ENCODE peak calls at places on chromosomes 6 and 20, in four cellular contexts. Q, N, H and K are unnamed samples.

GRCh38 chr6:166629628-166630027 is 2.6 kb upstream of the RPS6KA2 start:
- DNase-seq in Q (peak; percentile 80), N (no peak), H (no peak), K (no peak)

GRCh38 chr6:53111865-53112264 is 36.8 kb downstream of the GCM1 start:
- DNase-seq in Q (no peak), N (no peak), H (no peak), K (no peak)

GRCh38 chr6:33826537-33826936 is 22.7 kb upstream of the MLN start:
- DNase-seq in Q (no peak), N (no peak), H (no peak), K (peak; percentile 60)

GRCh38 chr20:20755674-20756319 is 43.4 kb upstream of the RALGAPA2 start:
- DNase-seq in Q (no peak), N (no peak), H (no peak), K (no peak)

GRCh38 chr6:168355716-168356522 is 36.3 kb upstream of the DACT2 start:
- DNase-seq in Q (peak; percentile 19), N (peak; percentile 68), H (no peak), K (no peak)

GRCh38 chr6:133241901-133242760 is 974 bp downstream of the EYA4 start:
- DNase-seq in Q (no peak), N (peak; percentile 80), H (no peak), K (no peak)

GRCh38 chr6:157741889-157742615 is 81.0 kb upstream of the SNX9 start:
- DNase-seq in Q (no peak), N (peak; percentile 67), H (no peak), K (no peak)

GRCh38 chr20:50919567-50919966 is 11.7 kb downstream of the ADNP start:
- DNase-seq in Q (peak; percentile 40), N (peak; percentile 74), H (peak; percentile 64), K (no peak)

GRCh38 chr20:13356087-13356486 is 135.0 kb downstream of the ISM1 start:
- DNase-seq in Q (no peak), N (no peak), H (no peak), K (no peak)

GRCh38 chr20:38346741-38347140 is 459 bp downstream of the LBP start:
- DNase-seq in Q (no peak), N (no peak), H (no peak), K (no peak)

GRCh38 chr20:38337561-38338140 is 8.6 kb upstream of the LBP start:
- DNase-seq in Q (peak; percentile 10), N (peak; percentile 53), H (no peak), K (no peak)

GRCh38 chr6:69059413-69059812 is 424.3 kb downstream of the ADGRB3 start:
- DNase-seq in Q (no peak), N (no peak), H (no peak), K (no peak)

GRCh38 chr6:398065-398464 is 6.5 kb downstream of the IRF4 start:
- DNase-seq in Q (no peak), N (no peak), H (no peak), K (no peak)

DNA sequence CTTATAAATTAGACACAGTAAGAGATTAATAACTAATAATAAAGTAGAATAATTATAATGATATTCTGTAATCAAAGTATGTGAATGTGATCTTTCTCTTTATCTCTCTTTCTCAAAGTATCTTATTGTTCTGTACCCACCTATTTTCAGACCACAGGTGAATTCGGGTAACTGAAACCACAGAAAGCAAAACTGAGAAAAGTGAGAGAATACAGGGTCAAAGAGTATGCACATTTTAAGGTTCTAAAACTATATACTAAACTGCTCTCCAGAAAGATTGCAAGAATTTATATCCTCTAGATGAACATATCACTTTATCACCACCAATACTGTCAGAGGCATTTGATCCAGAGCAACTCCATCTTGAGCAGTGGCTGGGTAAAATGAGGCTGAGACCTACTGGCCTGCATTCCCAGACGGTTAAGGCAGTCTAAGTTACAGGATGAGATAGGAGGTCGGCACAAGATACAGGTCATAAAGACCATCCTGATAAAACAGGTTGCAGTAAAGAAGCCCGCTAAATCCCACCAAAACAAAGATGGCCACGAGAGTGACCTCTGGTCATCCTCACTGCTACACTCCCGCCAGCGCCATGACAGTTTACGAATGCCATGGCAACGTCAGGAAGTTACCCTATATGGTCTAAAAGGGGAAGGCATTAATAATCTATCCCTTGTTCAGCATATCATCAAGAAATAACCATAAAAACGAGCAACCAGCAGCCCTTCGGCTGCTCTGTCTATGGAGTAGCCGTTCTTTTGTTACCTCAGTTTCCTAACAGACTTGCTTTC is 211.3 kb downstream of the PTPRT start:
- DNase-seq in Q (no peak), N (no peak), H (no peak), K (no peak)
- TF ChIP-seq CTCF in Q (no peak), N (no peak), H (no peak), K (no peak)

GRCh38 chr6:80537321-80537972 is 431.0 kb downstream of the BCKDHB start:
- DNase-seq in Q (no peak), N (no peak), H (no peak), K (no peak)

GRCh38 chr6:80541186-80541585 is 434.7 kb downstream of the BCKDHB start:
- DNase-seq in Q (peak; percentile 61), N (no peak), H (no peak), K (no peak)

GRCh38 chr6:80540700-80541099 is 434.2 kb downstream of the BCKDHB start:
- DNase-seq in Q (no peak), N (no peak), H (no peak), K (no peak)

GRCh38 chr6:80531676-80532619 is 425.5 kb downstream of the BCKDHB start:
- DNase-seq in Q (no peak), N (no peak), H (no peak), K (no peak)

DNA sequence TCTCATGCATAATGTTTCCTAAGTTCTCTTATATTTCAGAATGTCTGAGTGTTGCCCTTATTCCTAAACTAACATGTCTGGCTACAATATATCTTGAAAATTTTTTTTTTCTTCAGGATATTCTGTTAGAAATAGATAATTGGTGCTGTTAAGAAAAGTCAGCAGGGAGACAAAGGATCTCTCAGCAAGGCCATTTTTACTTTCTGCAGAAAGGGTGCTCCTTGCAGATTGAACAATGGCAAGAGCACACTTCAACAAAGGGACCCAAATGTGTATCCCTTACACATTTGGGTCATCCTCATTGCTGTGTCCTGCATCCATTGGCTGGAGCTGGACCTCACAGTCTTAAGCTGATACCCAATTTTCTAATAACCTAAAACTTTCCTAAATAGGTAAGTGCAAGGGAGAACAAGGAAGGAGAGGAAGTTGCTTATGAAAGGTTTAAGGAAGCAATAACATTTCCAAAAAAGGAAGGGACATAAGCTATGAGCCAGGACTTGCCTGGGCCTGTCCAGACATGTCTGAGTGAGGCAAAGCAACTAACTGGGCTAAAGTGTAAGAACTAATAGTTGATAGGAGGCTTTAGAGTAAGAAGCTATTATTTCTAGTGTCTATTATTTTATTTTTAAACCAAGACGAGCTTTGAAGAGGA is 429.6 kb downstream of the BCKDHB start:
- DNase-seq in Q (no peak), N (no peak), H (no peak), K (no peak)
- TF ChIP-seq CTCF in Q (no peak), N (no peak), H (no peak), K (no peak)

DNA sequence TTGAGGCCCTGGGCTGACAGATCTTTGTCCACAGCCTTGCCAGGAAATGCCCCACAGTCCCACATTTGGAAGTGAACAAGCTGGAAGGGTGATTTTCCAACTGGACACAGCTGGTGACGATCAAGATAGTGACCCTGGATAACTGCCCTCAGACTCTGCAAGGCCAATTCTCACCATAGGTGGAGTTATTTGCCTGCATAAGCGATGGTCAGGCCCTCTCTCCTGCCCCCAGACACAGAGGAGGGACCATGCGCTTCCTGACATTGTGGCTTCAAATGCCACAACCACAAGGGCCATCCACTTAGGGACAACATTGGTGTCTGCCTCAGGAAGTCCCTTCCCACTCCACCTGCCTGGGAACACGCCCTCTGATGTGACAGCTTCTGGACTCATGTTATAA is 96.0 kb downstream of the JPH2 start:
- DNase-seq in Q (no peak), N (no peak), H (no peak), K (no peak)
- TF ChIP-seq CTCF in Q (no peak), N (no peak), H (no peak), K (peak; percentile 11)

GRCh38 chr20:48358176-48358575 is 469.6 kb downstream of the PREX1 start:
- DNase-seq in Q (no peak), N (no peak), H (no peak), K (no peak)
- TF ChIP-seq CTCF in Q (no peak), N (no peak), H (no peak), K (no peak)

GRCh38 chr6:79708094-79708791 is 77.1 kb downstream of the SH3BGRL2 start:
- DNase-seq in Q (no peak), N (no peak), H (no peak), K (no peak)

GRCh38 chr6:79707621-79708020 is 76.5 kb downstream of the SH3BGRL2 start:
- DNase-seq in Q (no peak), N (no peak), H (no peak), K (no peak)

GRCh38 chr6:79706527-79706926 is 75.4 kb downstream of the SH3BGRL2 start:
- DNase-seq in Q (no peak), N (no peak), H (no peak), K (no peak)

GRCh38 chr6:79704200-79704599 is 73.1 kb downstream of the SH3BGRL2 start:
- DNase-seq in Q (no peak), N (no peak), H (no peak), K (no peak)

GRCh38 chr6:79705456-79705995 is 74.4 kb downstream of the SH3BGRL2 start:
- DNase-seq in Q (no peak), N (no peak), H (no peak), K (no peak)
- TF ChIP-seq CTCF in Q (no peak), N (no peak), H (no peak), K (peak; percentile 35)

GRCh38 chr6:169953686-169954085 is 202.3 kb downstream of the ERMARD start:
- DNase-seq in Q (no peak), N (no peak), H (no peak), K (peak; percentile 4)

GRCh38 chr6:169954977-169955376 is 203.6 kb downstream of the ERMARD start:
- DNase-seq in Q (no peak), N (no peak), H (no peak), K (no peak)

GRCh38 chr6:169955796-169956493 is 204.5 kb downstream of the ERMARD start:
- DNase-seq in Q (no peak), N (no peak), H (no peak), K (peak; percentile 70)

GRCh38 chr6:169949501-169950097 is 198.2 kb downstream of the ERMARD start:
- DNase-seq in Q (no peak), N (no peak), H (no peak), K (no peak)

GRCh38 chr6:169950558-169950957 is 199.1 kb downstream of the ERMARD start:
- DNase-seq in Q (no peak), N (no peak), H (no peak), K (no peak)
- TF ChIP-seq CTCF in Q (no peak), N (peak; percentile 29), H (peak; percentile 44), K (peak; percentile 46)